ENCODE peak calls at places on chromosomes 1 and 21, in nine cellular contexts. O is sigmoid colon, N is hepatocyte, V is IMR-90, I is transverse colon, L is mammary epithelial cell, K is lung, S is HCT116, W is NT2/D1. H is an unnamed sample. For H3K9me3 and H3K4me1, the result is how much of the 10 kb centered on the place peaks cover.

GRCh38 chr21:45836694-45837670 is 144.6 kb upstream of the COL6A1 start:
- DNase-seq in W (no peak), S (no peak), I (no peak), V (no peak), K (no peak), L (no peak), O (no peak), N (no peak), H (no peak)

GRCh38 chr1:88646852-88647645 is 37.0 kb upstream of the PKN2 start:
- DNase-seq in O (no peak), V (no peak), K (no peak), S (no peak), L (peak), N (peak), I (no peak), W (no peak), H (no peak)

GRCh38 chr1:119799599-119800177 is 11.6 kb downstream of the REG4 start:
- DNase-seq in L (no peak), N (no peak), V (no peak), W (no peak), O (no peak), I (no peak), S (no peak), K (no peak), H (no peak)

GRCh38 chr1:170367615-170368014 is 164.4 kb upstream of the GORAB start:
- DNase-seq in S (no peak), L (no peak), W (no peak), V (no peak), N (no peak), I (no peak), K (no peak), O (no peak), H (no peak)

GRCh38 chr1:56397409-56397808 is 182.0 kb downstream of the PLPP3 start:
- DNase-seq in V (no peak), K (no peak), S (no peak), L (no peak), N (no peak), W (no peak), I (no peak), O (no peak), H (peak)

GRCh38 chr1:174114788-174115448 is 44.4 kb upstream of the RABGAP1L start:
- DNase-seq in N (peak), S (peak), V (peak), K (no peak), O (no peak), L (peak), W (peak), I (peak), H (peak)

GRCh38 chr1:226064168-226064815 is 1.8 kb downstream of the H3-3A start:
- DNase-seq in N (no peak), L (peak), S (no peak), I (no peak), V (no peak), K (no peak), W (no peak), O (no peak), H (no peak)

GRCh38 chr1:19665456-19666138 is 922 bp downstream of the HTR6 start:
- DNase-seq in O (no peak), N (no peak), V (no peak), W (no peak), K (no peak), L (no peak), S (no peak), I (no peak), H (no peak)

GRCh38 chr1:202516434-202516877 is 168.0 kb downstream of the PPP1R12B start:
- DNase-seq in V (peak), I (no peak), S (no peak), N (no peak), K (no peak), O (no peak), L (no peak), W (no peak), H (no peak)

GRCh38 chr1:12244585-12244984 is 14.8 kb downstream of the VPS13D start:
- DNase-seq in W (no peak), V (no peak), I (no peak), L (peak), O (no peak), N (no peak), K (no peak), S (no peak), H (no peak)

GRCh38 chr1:8790987-8791386 is 26.5 kb downstream of the RERE start:
- DNase-seq in K (no peak), I (no peak), V (no peak), S (no peak), O (no peak), W (no peak), L (no peak), N (no peak), H (no peak)

GRCh38 chr1:153422450-153423068 is 6.2 kb downstream of the S100A7A start:
- DNase-seq in N (peak), W (peak), S (peak), K (peak), I (peak), L (peak), O (no peak), V (peak), H (peak)

GRCh38 chr1:248613742-248614141 is 16.2 kb upstream of the OR2T10 start:
- DNase-seq in N (no peak), W (no peak), O (no peak), K (no peak), V (no peak), I (no peak), L (no peak), S (no peak), H (no peak)

GRCh38 chr1:248611883-248612282 is 14.4 kb upstream of the OR2T10 start:
- DNase-seq in I (no peak), K (no peak), O (no peak), N (no peak), L (no peak), W (no peak), V (no peak), S (no peak), H (no peak)
- H3K9me3 ChIP-seq in I (under half), K (under half), O (under half), N (under half), L (under half), W (under half), V (under half), S (under half), H (under half)

GRCh38 chr1:7669559-7670208 is 101.4 kb upstream of the VAMP3 start:
- DNase-seq in L (peak), V (peak), I (peak), N (peak), W (peak), S (peak), O (no peak), K (no peak), H (peak)

GRCh38 chr1:7666249-7666648 is 104.8 kb upstream of the VAMP3 start:
- DNase-seq in O (no peak), K (no peak), N (no peak), L (no peak), S (no peak), W (no peak), V (no peak), I (no peak), H (no peak)

GRCh38 chr1:7670334-7671145 is 100.6 kb upstream of the VAMP3 start:
- DNase-seq in N (no peak), L (no peak), I (no peak), K (no peak), O (no peak), W (no peak), S (no peak), V (no peak), H (peak)

GRCh38 chr1:7664893-7665250 is 106.2 kb upstream of the VAMP3 start:
- DNase-seq in W (no peak), K (no peak), O (no peak), S (no peak), V (no peak), N (no peak), L (no peak), I (no peak), H (no peak)

GRCh38 chr1:7667625-7668218 is 103.4 kb upstream of the VAMP3 start:
- DNase-seq in K (peak), I (peak), N (peak), V (peak), L (peak), S (peak), O (peak), W (peak), H (peak)
- H3K4me1 ChIP-seq in K (under half), I (under half), N (under half), V (under half), L (under half), S (under half), O (under half), W (under half), H (under half)

GRCh38 chr21:33025471-33026298 is at the start of gene OLIG2:
- DNase-seq in W (peak), N (no peak), S (no peak), I (no peak), K (no peak), L (no peak), V (peak), O (peak), H (no peak)

GRCh38 chr21:33026878-33027400 is 1.2 kb downstream of the OLIG2 start:
- DNase-seq in I (no peak), L (no peak), K (no peak), S (no peak), N (no peak), V (peak), O (peak), W (no peak), H (no peak)

GRCh38 chr21:33027401-33028185 is 1.9 kb downstream of the OLIG2 start:
- DNase-seq in N (no peak), I (no peak), S (no peak), L (no peak), W (no peak), V (no peak), O (peak), K (no peak), H (no peak)

GRCh38 chr21:33025106-33025470 is 647 bp upstream of the OLIG2 start:
- DNase-seq in I (no peak), W (peak), L (no peak), O (no peak), N (no peak), V (no peak), K (no peak), S (no peak), H (no peak)

DNA sequence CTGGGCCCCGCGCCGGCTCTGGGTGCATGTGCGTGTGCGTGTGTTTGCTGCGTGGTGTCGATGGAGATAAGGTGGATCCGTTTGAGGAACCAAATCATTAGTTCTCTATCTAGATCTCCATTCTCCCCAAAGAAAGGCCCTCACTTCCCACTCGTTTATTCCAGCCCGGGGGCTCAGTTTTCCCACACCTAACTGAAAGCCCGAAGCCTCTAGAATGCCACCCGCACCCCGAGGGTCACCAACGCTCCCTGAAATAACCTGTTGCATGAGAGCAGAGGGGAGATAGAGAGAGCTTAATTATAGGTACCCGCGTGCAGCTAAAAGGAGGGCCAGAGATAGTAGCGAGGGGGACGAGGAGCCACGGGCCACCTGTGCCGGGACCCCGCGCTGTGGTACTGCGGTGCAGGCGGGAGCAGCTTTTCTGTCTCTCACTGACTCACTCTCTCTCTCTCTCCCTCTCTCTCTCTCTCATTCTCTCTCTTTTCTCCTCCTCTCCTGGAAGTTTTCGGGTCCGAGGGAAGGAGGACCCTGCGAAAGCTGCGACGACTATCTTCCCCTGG is 644 bp downstream of the OLIG2 start:
- DNase-seq in L (no peak), O (peak), I (no peak), W (no peak), N (no peak), K (no peak), V (no peak), S (no peak), H (no peak)
- H3K9me3 ChIP-seq in L (under half), O (under half), I (under half), W (under half), N (under half), K (under half), V (under half), S (under half), H (under half)

GRCh38 chr21:14879458-14879857 is 185.3 kb downstream of the NRIP1 start:
- DNase-seq in L (no peak), I (no peak), O (no peak), S (no peak), W (no peak), K (no peak), N (no peak), V (no peak), H (no peak)

GRCh38 chr21:14881863-14882262 is 182.9 kb downstream of the NRIP1 start:
- DNase-seq in K (no peak), N (no peak), S (no peak), W (no peak), I (no peak), L (no peak), O (no peak), V (no peak), H (no peak)

GRCh38 chr21:14880922-14881321 is 183.9 kb downstream of the NRIP1 start:
- DNase-seq in L (peak), S (no peak), W (no peak), K (no peak), N (no peak), O (no peak), V (peak), I (no peak), H (peak)

GRCh38 chr21:14886001-14886400 is 178.8 kb downstream of the NRIP1 start:
- DNase-seq in I (no peak), N (no peak), W (no peak), S (no peak), L (no peak), V (no peak), O (no peak), K (no peak), H (no peak)

GRCh38 chr21:14883351-14883750 is 181.4 kb downstream of the NRIP1 start:
- DNase-seq in V (no peak), W (no peak), K (no peak), S (no peak), N (no peak), I (no peak), O (no peak), L (no peak), H (no peak)
- H3K4me1 ChIP-seq in V (under half), W (under half), K (under half), S (under half), N (under half), I (under half), O (under half), L (under half), H (under half)

GRCh38 chr21:21764281-21764680 is 766.1 kb downstream of the NCAM2 start:
- DNase-seq in N (no peak), W (no peak), O (no peak), L (no peak), K (no peak), S (no peak), I (no peak), V (no peak), H (no peak)
- H3K9me3 ChIP-seq in N (under half), W (under half), O (under half), L (under half), K (under half), S (under half), I (under half), V (under half), H (under half)

DNA sequence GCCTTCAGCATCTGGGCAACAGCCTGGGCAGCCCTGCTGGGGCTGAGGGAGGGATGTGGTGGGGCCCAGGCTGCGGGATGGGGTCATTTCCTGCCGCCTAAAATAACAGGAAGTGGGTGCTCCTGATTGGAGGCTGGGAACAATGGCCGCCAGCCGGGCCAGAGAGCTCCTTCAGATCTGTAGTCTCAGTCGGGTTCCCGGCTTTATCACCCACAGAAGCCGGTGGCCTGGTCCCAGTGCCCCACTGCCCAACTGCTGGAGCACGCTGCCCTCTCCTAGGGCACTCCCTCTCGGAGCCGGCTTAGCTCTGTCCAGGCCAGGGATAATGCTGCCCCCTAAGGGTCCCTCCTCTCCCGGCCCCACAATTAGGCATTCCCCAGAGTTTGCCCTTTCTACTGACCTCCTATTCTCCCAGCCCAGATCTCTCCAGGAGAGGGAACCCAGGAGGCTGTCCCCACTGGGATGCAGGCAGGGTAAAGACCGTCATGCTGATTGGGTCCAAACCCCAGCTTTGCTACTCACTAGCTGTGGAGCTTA is 5.1 kb downstream of the MAP7D1 start:
- DNase-seq in W (no peak), N (peak), S (no peak), L (peak), V (peak), I (peak), O (peak), K (peak), H (peak)
- H3K4me1 ChIP-seq in W (under half), N (under half), S (under half), L (half or more), V (under half), I (under half), O (half or more), K (under half), H (under half)

GRCh38 chr1:236872075-236872666 is 77.1 kb downstream of the MTR start:
- DNase-seq in L (no peak), I (no peak), V (no peak), S (no peak), W (no peak), O (no peak), K (no peak), N (no peak), H (no peak)
- H3K9me3 ChIP-seq in L (under half), I (under half), V (under half), S (under half), W (under half), O (under half), K (under half), N (under half), H (under half)

H was measured in cardiac muscle cell.